ENCODE peak calls at places on chromosomes 1 and 21, in four cellular contexts. O, K, V and W are unnamed samples.

GRCh38 chr1:94806451-94806861 is 13.7 kb upstream of the SLC44A3 start:
- DNase-seq in O (no peak), K (no peak), V (no peak), W (no peak)

GRCh38 chr21:31514598-31514997 is 144.9 kb upstream of the SOD1 start:
- DNase-seq in O (no peak), K (peak; percentile 49), V (no peak), W (no peak)

GRCh38 chr1:162629651-162630050 is 2.6 kb upstream of the DDR2 start:
- DNase-seq in O (no peak), K (no peak), V (no peak), W (no peak)

GRCh38 chr1:17762313-17762712 is 7.2 kb downstream of the ACTL8 start:
- DNase-seq in O (no peak), K (no peak), V (no peak), W (no peak)

GRCh38 chr1:60564856-60565445 is 491.4 kb upstream of the C1orf87 start:
- DNase-seq in O (no peak), K (no peak), V (no peak), W (no peak)

GRCh38 chr1:7491089-7491817 is 279.8 kb upstream of the VAMP3 start:
- DNase-seq in O (no peak), K (peak; percentile 21), V (no peak), W (peak; percentile 57)

GRCh38 chr1:28248273-28249012 is 10.9 kb upstream of the SESN2 start:
- DNase-seq in O (peak; percentile 67), K (peak; percentile 88), V (peak; percentile 61), W (peak; percentile 82)

GRCh38 chr1:170669586-170670332 is 5.8 kb downstream of the PRRX1 start:
- DNase-seq in O (no peak), K (no peak), V (no peak), W (no peak)

GRCh38 chr1:206634365-206635079 is 814 bp upstream of the DYRK3 start:
- DNase-seq in O (peak; percentile 70), K (peak; percentile 97), V (peak; percentile 81), W (peak; percentile 96)

GRCh38 chr1:93659805-93660479 is 21.7 kb downstream of the BCAR3 start:
- DNase-seq in O (peak; percentile 55), K (no peak), V (peak; percentile 73), W (no peak)

GRCh38 chr21:44312716-44313115 is 12.9 kb downstream of the PFKL start:
- DNase-seq in O (no peak), K (no peak), V (no peak), W (no peak)

GRCh38 chr1:191290441-191290840 is 812.8 kb upstream of the BRINP3 start:
- DNase-seq in O (no peak), K (no peak), V (no peak), W (no peak)

GRCh38 chr1:12778061-12778460 is 4.5 kb downstream of the PRAMEF12 start:
- DNase-seq in O (no peak), K (no peak), V (no peak), W (no peak)

GRCh38 chr1:178518894-178519293 is 6.0 kb downstream of the TEX35 start:
- DNase-seq in O (no peak), K (no peak), V (no peak), W (no peak)

GRCh38 chr1:89953929-89954328 is 41.0 kb upstream of the ZNF326 start:
- DNase-seq in O (no peak), K (no peak), V (no peak), W (no peak)

GRCh38 chr21:44550807-44551206 is 498 bp downstream of the KRTAP10-2 start:
- DNase-seq in O (no peak), K (no peak), V (no peak), W (no peak)

GRCh38 chr1:78003882-78004718 is 639 bp upstream of the DNAJB4 start:
- DNase-seq in O (peak; percentile 58), K (peak; percentile 56), V (peak; percentile 77), W (peak; percentile 57)

GRCh38 chr1:15206418-15207030 is 40.5 kb upstream of the FHAD1 start:
- DNase-seq in O (no peak), K (peak; percentile 65), V (peak; percentile 88), W (no peak)

GRCh38 chr1:48038273-48038767 is 41.1 kb upstream of the TRABD2B start:
- DNase-seq in O (no peak), K (no peak), V (no peak), W (no peak)

GRCh38 chr1:78497196-78497595 is 6.4 kb downstream of the PTGFR start:
- DNase-seq in O (no peak), K (no peak), V (no peak), W (no peak)

GRCh38 chr1:186152227-186152944 is 222.7 kb downstream of the TPR start:
- DNase-seq in O (no peak), K (no peak), V (no peak), W (no peak)

GRCh38 chr1:1144122-1144842 is 28.4 kb upstream of the C1orf159 start:
- DNase-seq in O (no peak), K (no peak), V (no peak), W (no peak)

GRCh38 chr1:232440325-232441059 is 189.4 kb downstream of the SIPA1L2 start:
- DNase-seq in O (no peak), K (no peak), V (no peak), W (no peak)

GRCh38 chr1:185297986-185298385 is 19.1 kb downstream of the IVNS1ABP start:
- DNase-seq in O (no peak), K (no peak), V (no peak), W (no peak)

GRCh38 chr1:36797761-36798160 is 236.6 kb downstream of the GRIK3 start:
- DNase-seq in O (no peak), K (no peak), V (no peak), W (no peak)

GRCh38 chr1:218351617-218352438 is 6.7 kb downstream of the TGFB2 start:
- DNase-seq in O (no peak), K (no peak), V (no peak), W (no peak)

GRCh38 chr1:199954701-199955100 is 72.8 kb upstream of the NR5A2 start:
- DNase-seq in O (peak; percentile 31), K (peak; percentile 74), V (peak; percentile 10), W (no peak)

GRCh38 chr1:8439015-8439702 is 121.2 kb downstream of the SLC45A1 start:
- DNase-seq in O (peak; percentile 72), K (peak; percentile 77), V (peak; percentile 32), W (peak; percentile 66)

GRCh38 chr1:115052454-115053083 is 22.9 kb downstream of the TSHB start:
- DNase-seq in O (peak; percentile 70), K (peak; percentile 84), V (peak; percentile 57), W (no peak)

GRCh38 chr1:115057661-115058249 is 28.1 kb downstream of the TSHB start:
- DNase-seq in O (no peak), K (no peak), V (no peak), W (no peak)

GRCh38 chr1:115056395-115056798 is 26.8 kb downstream of the TSHB start:
- DNase-seq in O (no peak), K (no peak), V (no peak), W (no peak)

DNA sequence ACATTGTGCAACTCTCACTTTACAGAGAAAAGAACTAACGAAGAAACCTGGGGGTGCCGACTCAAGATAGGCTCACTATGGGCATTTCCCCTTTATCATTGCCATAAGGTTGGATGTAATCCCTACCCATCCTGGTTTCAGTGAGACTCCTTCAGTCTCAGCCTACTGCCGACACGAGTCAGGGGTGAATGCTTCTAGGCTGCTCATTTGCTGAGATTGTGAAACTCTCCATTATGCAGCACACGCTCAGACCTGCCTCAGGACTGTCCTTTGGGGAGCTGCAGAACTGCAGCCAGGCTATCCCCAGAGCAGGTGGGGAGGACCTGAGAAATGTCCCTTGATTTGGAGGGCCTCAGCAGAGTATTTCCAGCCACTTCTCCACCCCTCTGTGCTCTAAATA is 22.2 kb downstream of the TSHB start:
- DNase-seq in O (no peak), K (no peak), V (no peak), W (no peak)
- H3K36me3 ChIP-seq in O (no peaks in the 10 kb centered on the region), K (no peaks in the 10 kb centered on the region), V (no peaks in the 10 kb centered on the region), W (no peaks in the 10 kb centered on the region)

GRCh38 chr1:201713093-201713810 is 115.7 kb upstream of the IPO9 start:
- DNase-seq in O (no peak), K (peak; percentile 93), V (no peak), W (peak; percentile 93)
- TF ChIP-seq POLR2A in O (no peak), K (peak; percentile 51), V (no peak), W (peak; percentile 56)

GRCh38 chr1:201633811-201634210 is 94.9 kb downstream of the NAV1 start:
- DNase-seq in O (no peak), K (no peak), V (no peak), W (no peak)

GRCh38 chr1:201636065-201636464 is 97.1 kb downstream of the NAV1 start:
- DNase-seq in O (no peak), K (no peak), V (no peak), W (no peak)

GRCh38 chr1:201634261-201634660 is 95.3 kb downstream of the NAV1 start:
- DNase-seq in O (peak; percentile 42), K (no peak), V (no peak), W (no peak)

GRCh38 chr1:201637282-201638076 is 98.6 kb downstream of the NAV1 start:
- DNase-seq in O (peak; percentile 52), K (no peak), V (no peak), W (no peak)

GRCh38 chr1:201636581-201636980 is 97.7 kb downstream of the NAV1 start:
- DNase-seq in O (no peak), K (no peak), V (no peak), W (no peak)
- H3K4me1 ChIP-seq in O (peaks cover 46% of the 10 kb centered on the region), K (no peaks in the 10 kb centered on the region), V (no peaks in the 10 kb centered on the region), W (peaks cover 6% of the 10 kb centered on the region)

GRCh38 chr1:167697667-167698141 is 24.1 kb upstream of the MPZL1 start:
- DNase-seq in O (no peak), K (peak; percentile 77), V (no peak), W (no peak)
- H3K36me3 ChIP-seq in O (peaks cover 66% of the 10 kb centered on the region), K (no peaks in the 10 kb centered on the region), V (no peaks in the 10 kb centered on the region), W (no peaks in the 10 kb centered on the region)